ENCODE peak calls at places on chromosomes 16 and 17, in four cellular contexts. T, C, V and Z are unnamed samples.

GRCh38 chr17:78316867-78317816 is 42.7 kb downstream of the SOCS3 start:
- DNase-seq in V (peak), T (peak), C (peak), Z (peak)

GRCh38 chr16:12794486-12795399 is 8.9 kb downstream of the CPPED1 start:
- DNase-seq in V (no peak), T (no peak), C (peak), Z (no peak)

GRCh38 chr16:12818331-12818730 is 14.6 kb upstream of the CPPED1 start:
- DNase-seq in C (no peak), V (no peak), T (no peak), Z (no peak)

GRCh38 chr16:70460737-70461261 is 6.4 kb downstream of the FCSK start:
- DNase-seq in V (no peak), C (no peak), T (no peak), Z (no peak)

GRCh38 chr17:16987830-16988601 is 16.1 kb upstream of the TNFRSF13B start:
- DNase-seq in T (no peak), V (no peak), C (peak), Z (no peak)

GRCh38 chr16:85390511-85391174 is 222.5 kb upstream of the GSE1 start:
- DNase-seq in C (peak), V (peak), T (peak), Z (peak)

GRCh38 chr17:71765437-71765836 is 355.4 kb upstream of the SOX9 start:
- DNase-seq in C (no peak), V (no peak), T (no peak), Z (no peak)

GRCh38 chr16:71479420-71479819 is 9.7 kb downstream of the ZNF19 start:
- DNase-seq in C (peak), V (peak), T (no peak), Z (peak)

GRCh38 chr17:49515196-49515770 is 20.2 kb downstream of the NGFR start:
- DNase-seq in C (peak), T (peak), V (peak), Z (peak)

GRCh38 chr16:58042886-58043515 is 17.4 kb downstream of the MMP15 start:
- DNase-seq in T (no peak), C (no peak), V (no peak), Z (no peak)

GRCh38 chr17:57107498-57108101 is 22.6 kb downstream of the AKAP1 start:
- DNase-seq in C (peak), T (no peak), V (peak), Z (no peak)

GRCh38 chr17:50051082-50051576 is 4.8 kb upstream of the ITGA3 start:
- DNase-seq in T (no peak), C (peak), V (no peak), Z (no peak)

GRCh38 chr17:6862122-6862521 is 30.6 kb upstream of the TEKT1 start:
- DNase-seq in C (no peak), V (no peak), T (no peak), Z (no peak)

GRCh38 chr16:20673882-20674683 is 23.4 kb downstream of the ACSM1 start:
- DNase-seq in V (peak), T (no peak), C (peak), Z (no peak)

GRCh38 chr17:39364236-39365025 is 37.0 kb downstream of the FBXL20 start:
- DNase-seq in C (peak), V (no peak), T (no peak), Z (no peak)

GRCh38 chr17:42132941-42133340 is 10.3 kb downstream of the HSPB9 start:
- DNase-seq in V (no peak), T (no peak), C (no peak), Z (no peak)

GRCh38 chr16:72819345-72819744 is 228.6 kb downstream of the ZFHX3 start:
- DNase-seq in V (no peak), T (no peak), C (no peak), Z (no peak)

GRCh38 chr16:17302213-17302612 is 168.5 kb downstream of the XYLT1 start:
- DNase-seq in T (no peak), V (no peak), C (no peak), Z (no peak)

GRCh38 chr17:67400193-67400592 is 23.1 kb downstream of the PITPNC1 start:
- DNase-seq in C (no peak), V (no peak), T (no peak), Z (no peak)

GRCh38 chr16:65532218-65532617 is 410.4 kb upstream of the CDH11 start:
- DNase-seq in C (no peak), T (no peak), V (no peak), Z (no peak)

GRCh38 chr16:65494080-65494479 is 372.2 kb upstream of the CDH11 start:
- DNase-seq in T (no peak), V (no peak), C (no peak), Z (no peak)

GRCh38 chr17:8830141-8830540 is 31.0 kb upstream of the MFSD6L start:
- DNase-seq in C (no peak), V (no peak), T (peak), Z (no peak)

GRCh38 chr17:8831234-8831849 is 32.2 kb upstream of the MFSD6L start:
- DNase-seq in T (peak), V (no peak), C (no peak), Z (no peak)

GRCh38 chr17:8835631-8836364 is 31.7 kb downstream of the PIK3R6 start:
- DNase-seq in C (no peak), T (peak), V (no peak), Z (no peak)

GRCh38 chr17:8835106-8835505 is 32.4 kb downstream of the PIK3R6 start:
- DNase-seq in V (no peak), C (no peak), T (peak), Z (no peak)

DNA sequence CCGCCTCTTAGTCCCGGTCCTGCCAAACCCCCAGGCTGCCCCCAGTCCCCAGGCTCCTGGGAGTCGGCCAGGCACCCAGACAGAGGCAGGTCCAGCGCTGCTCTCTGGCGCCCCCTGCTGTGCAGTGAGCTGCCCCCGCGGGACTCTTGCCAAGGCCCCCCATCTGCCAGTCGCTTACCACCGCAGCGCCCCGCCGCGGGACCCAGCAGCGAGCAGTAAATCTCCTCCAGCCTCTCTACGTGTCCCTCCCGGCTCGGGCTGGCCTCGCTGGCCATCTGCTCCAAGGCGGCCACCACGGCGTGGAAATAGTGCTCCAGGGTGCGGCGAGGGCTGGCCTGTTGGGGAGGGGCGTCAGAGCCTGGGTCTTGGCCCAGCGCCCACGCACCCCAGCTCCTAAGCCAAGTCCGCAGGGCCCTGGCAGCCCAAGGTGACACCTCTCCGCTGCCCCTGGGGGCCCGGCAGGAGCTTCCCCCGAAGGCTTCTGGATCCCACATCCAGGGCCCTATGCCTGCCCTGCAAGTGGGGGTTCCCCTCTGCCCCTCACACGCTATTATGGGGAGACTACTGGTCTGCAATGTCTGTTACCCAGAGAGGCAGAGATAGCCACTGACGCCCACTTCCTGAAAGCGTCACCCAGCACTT is 33.7 kb upstream of the MFSD6L start:
- DNase-seq in C (peak), V (no peak), T (peak), Z (peak)
- TF ChIP-seq JUN in C (no peak), V (no peak), T (no peak), Z (no peak)

GRCh38 chr16:2082171-2082982 is 34.6 kb downstream of the TSC2 start:
- DNase-seq in C (no peak), V (no peak), T (no peak), Z (no peak)
- TF ChIP-seq ATF2 in C (no peak), V (no peak), T (no peak), Z (no peak)

DNA sequence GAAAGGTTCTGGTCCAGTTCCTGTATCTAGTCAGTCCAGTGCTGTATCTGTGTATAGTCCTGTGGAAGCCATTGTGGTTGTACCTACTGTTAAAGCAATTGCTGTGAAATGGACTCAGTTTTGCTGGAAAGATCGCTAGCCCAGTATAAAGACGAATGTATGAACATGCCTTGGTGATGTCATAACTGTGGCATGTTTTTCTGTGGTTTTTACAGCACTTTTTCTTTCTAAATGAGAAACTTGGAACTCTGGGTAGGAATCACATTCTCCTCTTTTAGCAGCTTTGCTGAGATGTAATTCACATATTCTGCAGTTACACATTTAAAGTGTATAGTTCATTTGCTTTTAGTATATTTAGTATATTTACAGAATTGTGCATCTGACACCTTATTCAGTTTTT is 58.1 kb downstream of the MAP2K4 start:
- DNase-seq in C (no peak), V (no peak), T (no peak), Z (no peak)
- TF ChIP-seq JUN in C (no peak), V (no peak), T (no peak), Z (no peak)

GRCh38 chr17:28505986-28506665 is at the start of gene FOXN1:
- DNase-seq in C (no peak), T (no peak), V (no peak), Z (no peak)

GRCh38 chr17:28507567-28508195 is 1.5 kb downstream of the FOXN1 start:
- DNase-seq in V (no peak), T (peak), C (no peak), Z (peak)

GRCh38 chr17:28506763-28507487 is 777 bp downstream of the FOXN1 start:
- DNase-seq in V (no peak), T (no peak), C (no peak), Z (no peak)

GRCh38 chr17:28509784-28510183 is 3.6 kb downstream of the FOXN1 start:
- DNase-seq in T (no peak), C (no peak), V (no peak), Z (no peak)

GRCh38 chr17:28508325-28508724 is 2.2 kb downstream of the FOXN1 start:
- DNase-seq in T (no peak), V (no peak), C (no peak), Z (no peak)
- TF ChIP-seq ATF2 in T (no peak), V (no peak), C (no peak), Z (no peak)

GRCh38 chr16:3101018-3101840 is 2.1 kb upstream of the ZSCAN10 start:
- DNase-seq in V (peak), C (peak), T (peak), Z (peak)
- TF ChIP-seq JUN in V (no peak), C (no peak), T (peak), Z (no peak)

DNA sequence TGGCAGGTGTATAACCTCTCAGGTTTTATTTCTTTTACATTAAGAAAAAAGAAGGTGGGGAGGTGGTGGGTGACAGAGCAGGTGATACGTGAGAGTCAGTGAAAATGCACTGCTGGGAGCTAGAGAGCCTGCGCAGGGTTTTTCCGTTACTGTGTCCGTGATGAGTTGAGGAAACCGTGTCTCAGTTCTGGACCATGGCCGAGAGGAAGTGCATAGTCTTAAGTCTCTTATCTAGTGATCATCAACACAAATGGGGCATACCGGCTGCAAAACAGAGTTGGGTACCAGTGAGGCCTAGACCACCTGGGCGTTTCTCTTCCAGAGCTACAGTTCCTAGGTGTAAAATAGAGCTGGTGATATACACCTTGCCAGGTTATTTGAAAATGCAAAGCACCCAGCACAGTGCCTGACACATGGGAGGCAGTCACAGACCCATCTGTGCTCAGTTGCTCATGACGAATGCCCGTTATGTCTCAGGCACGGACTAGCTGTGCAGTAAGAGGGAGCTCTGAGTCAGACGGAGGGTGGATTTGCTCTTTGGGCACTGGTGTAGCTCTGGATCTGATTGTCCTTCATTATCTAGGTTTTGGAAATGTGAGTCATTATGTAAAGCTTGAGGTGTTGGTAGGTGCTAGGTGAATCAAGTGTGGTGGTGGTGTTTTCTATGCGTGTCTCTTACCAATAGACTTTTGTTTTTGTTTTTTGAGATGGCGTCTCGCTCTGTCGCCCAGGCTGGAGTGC is 60.9 kb downstream of the RPTOR start:
- DNase-seq in V (peak), C (peak), T (no peak), Z (no peak)
- TF ChIP-seq ATF2 in V (no peak), C (no peak), T (no peak), Z (no peak)

GRCh38 chr17:4800462-4801185 is 1.5 kb downstream of the C17orf114 start:
- DNase-seq in C (no peak), V (no peak), T (no peak), Z (no peak)
- TF ChIP-seq JUN in C (no peak), V (no peak), T (no peak), Z (no peak)